ENCODE peak calls at places on chromosomes 3 and 15, in nine cellular contexts. One of them, this sample, is unnamed.

GRCh38 chr3:99645277-99646106 is 7.1 kb downstream of the COL8A1 start:
- DNase-seq in T-helper 2 cell: no peak
- DNase-seq in fibroblast of lung: peak; percentile 85
- DNase-seq in fibroblast of the conjunctiva: peak; percentile 47
- DNase-seq in effector CD4-positive, alpha-beta T cell: no peak
- DNase-seq in RKO: peak; percentile 35
- DNase-seq in activated T-helper 9 cell treated with anti-CD3 and anti-CD28 coated beads, Interleukin-2, amount 50 U/mL, for 16 hours: no peak
- DNase-seq in SW 1271: no peak
- DNase-seq in COR-L47: peak; percentile 9
- DNase-seq in this sample: no peak

GRCh38 chr3:126245811-126246727 is 65.7 kb upstream of the ALDH1L1 start:
- DNase-seq in T-helper 2 cell: no peak
- DNase-seq in fibroblast of lung: peak; percentile 80
- DNase-seq in fibroblast of the conjunctiva: peak; percentile 53
- DNase-seq in effector CD4-positive, alpha-beta T cell: no peak
- DNase-seq in RKO: no peak
- DNase-seq in activated T-helper 9 cell treated with anti-CD3 and anti-CD28 coated beads, Interleukin-2, amount 50 U/mL, for 16 hours: no peak
- DNase-seq in SW 1271: no peak
- DNase-seq in COR-L47: peak; percentile 43
- DNase-seq in this sample: no peak

GRCh38 chr3:189410522-189410921 is 220.7 kb upstream of the TP63 start:
- DNase-seq in T-helper 2 cell: no peak
- DNase-seq in fibroblast of lung: no peak
- DNase-seq in fibroblast of the conjunctiva: no peak
- DNase-seq in effector CD4-positive, alpha-beta T cell: no peak
- DNase-seq in RKO: no peak
- DNase-seq in activated T-helper 9 cell treated with anti-CD3 and anti-CD28 coated beads, Interleukin-2, amount 50 U/mL, for 16 hours: no peak
- DNase-seq in SW 1271: no peak
- DNase-seq in COR-L47: no peak
- DNase-seq in this sample: no peak

GRCh38 chr15:66931768-66932633 is 133.4 kb upstream of the SMAD3 start:
- DNase-seq in T-helper 2 cell: no peak
- DNase-seq in fibroblast of lung: peak; percentile 34
- DNase-seq in fibroblast of the conjunctiva: peak; percentile 33
- DNase-seq in effector CD4-positive, alpha-beta T cell: no peak
- DNase-seq in RKO: no peak
- DNase-seq in activated T-helper 9 cell treated with anti-CD3 and anti-CD28 coated beads, Interleukin-2, amount 50 U/mL, for 16 hours: no peak
- DNase-seq in SW 1271: no peak
- DNase-seq in COR-L47: no peak
- DNase-seq in this sample: no peak

GRCh38 chr3:192747746-192748145 is 20.4 kb upstream of the FGF12 start:
- DNase-seq in T-helper 2 cell: no peak
- DNase-seq in fibroblast of lung: no peak
- DNase-seq in fibroblast of the conjunctiva: no peak
- DNase-seq in effector CD4-positive, alpha-beta T cell: no peak
- DNase-seq in RKO: no peak
- DNase-seq in activated T-helper 9 cell treated with anti-CD3 and anti-CD28 coated beads, Interleukin-2, amount 50 U/mL, for 16 hours: no peak
- DNase-seq in SW 1271: no peak
- DNase-seq in COR-L47: no peak
- DNase-seq in this sample: no peak

GRCh38 chr3:170002231-170002630 is 35.6 kb upstream of the GPR160 start:
- DNase-seq in T-helper 2 cell: no peak
- DNase-seq in fibroblast of lung: no peak
- DNase-seq in fibroblast of the conjunctiva: no peak
- DNase-seq in effector CD4-positive, alpha-beta T cell: no peak
- DNase-seq in RKO: no peak
- DNase-seq in activated T-helper 9 cell treated with anti-CD3 and anti-CD28 coated beads, Interleukin-2, amount 50 U/mL, for 16 hours: no peak
- DNase-seq in SW 1271: no peak
- DNase-seq in COR-L47: no peak
- DNase-seq in this sample: no peak

GRCh38 chr3:194434503-194434902 is 35.4 kb upstream of the GP5 start:
- DNase-seq in T-helper 2 cell: no peak
- DNase-seq in fibroblast of lung: no peak
- DNase-seq in fibroblast of the conjunctiva: no peak
- DNase-seq in effector CD4-positive, alpha-beta T cell: no peak
- DNase-seq in RKO: no peak
- DNase-seq in activated T-helper 9 cell treated with anti-CD3 and anti-CD28 coated beads, Interleukin-2, amount 50 U/mL, for 16 hours: no peak
- DNase-seq in SW 1271: no peak
- DNase-seq in COR-L47: no peak
- DNase-seq in this sample: no peak

GRCh38 chr15:49379996-49380395 is 43.0 kb upstream of the FGF7 start:
- DNase-seq in T-helper 2 cell: no peak
- DNase-seq in fibroblast of lung: no peak
- DNase-seq in fibroblast of the conjunctiva: no peak
- DNase-seq in effector CD4-positive, alpha-beta T cell: no peak
- DNase-seq in RKO: no peak
- DNase-seq in activated T-helper 9 cell treated with anti-CD3 and anti-CD28 coated beads, Interleukin-2, amount 50 U/mL, for 16 hours: no peak
- DNase-seq in SW 1271: no peak
- DNase-seq in COR-L47: no peak
- DNase-seq in this sample: no peak

GRCh38 chr3:176741648-176742047 is 455.6 kb downstream of the TBL1XR1 start:
- DNase-seq in T-helper 2 cell: no peak
- DNase-seq in fibroblast of lung: peak; percentile 2
- DNase-seq in fibroblast of the conjunctiva: no peak
- DNase-seq in effector CD4-positive, alpha-beta T cell: no peak
- DNase-seq in RKO: no peak
- DNase-seq in activated T-helper 9 cell treated with anti-CD3 and anti-CD28 coated beads, Interleukin-2, amount 50 U/mL, for 16 hours: no peak
- DNase-seq in SW 1271: no peak
- DNase-seq in COR-L47: no peak
- DNase-seq in this sample: no peak

GRCh38 chr15:79948095-79948695 is 22.8 kb downstream of the BCL2A1 start:
- DNase-seq in T-helper 2 cell: no peak
- DNase-seq in fibroblast of lung: no peak
- DNase-seq in fibroblast of the conjunctiva: no peak
- DNase-seq in effector CD4-positive, alpha-beta T cell: no peak
- DNase-seq in RKO: no peak
- DNase-seq in activated T-helper 9 cell treated with anti-CD3 and anti-CD28 coated beads, Interleukin-2, amount 50 U/mL, for 16 hours: no peak
- DNase-seq in SW 1271: no peak
- DNase-seq in COR-L47: no peak
- DNase-seq in this sample: no peak

GRCh38 chr3:53161820-53162671 is 1.0 kb downstream of the PRKCD start:
- DNase-seq in T-helper 2 cell: peak; percentile 17
- DNase-seq in fibroblast of lung: no peak
- DNase-seq in fibroblast of the conjunctiva: no peak
- DNase-seq in effector CD4-positive, alpha-beta T cell: peak; percentile 28
- DNase-seq in RKO: peak; percentile 57
- DNase-seq in activated T-helper 9 cell treated with anti-CD3 and anti-CD28 coated beads, Interleukin-2, amount 50 U/mL, for 16 hours: peak; percentile 34
- DNase-seq in SW 1271: no peak
- DNase-seq in COR-L47: no peak
- DNase-seq in this sample: peak; percentile 25

GRCh38 chr3:115760722-115761121 is 137.4 kb downstream of the GAP43 start:
- DNase-seq in T-helper 2 cell: no peak
- DNase-seq in fibroblast of lung: no peak
- DNase-seq in fibroblast of the conjunctiva: no peak
- DNase-seq in effector CD4-positive, alpha-beta T cell: no peak
- DNase-seq in RKO: no peak
- DNase-seq in activated T-helper 9 cell treated with anti-CD3 and anti-CD28 coated beads, Interleukin-2, amount 50 U/mL, for 16 hours: no peak
- DNase-seq in SW 1271: no peak
- DNase-seq in COR-L47: no peak
- DNase-seq in this sample: no peak

GRCh38 chr3:124976378-124976777 is 41.8 kb upstream of the MUC13 start:
- DNase-seq in T-helper 2 cell: no peak
- DNase-seq in fibroblast of lung: no peak
- DNase-seq in fibroblast of the conjunctiva: no peak
- DNase-seq in effector CD4-positive, alpha-beta T cell: no peak
- DNase-seq in RKO: no peak
- DNase-seq in activated T-helper 9 cell treated with anti-CD3 and anti-CD28 coated beads, Interleukin-2, amount 50 U/mL, for 16 hours: no peak
- DNase-seq in SW 1271: no peak
- DNase-seq in COR-L47: no peak
- DNase-seq in this sample: no peak

GRCh38 chr3:78988324-78988723 is 779.5 kb downstream of the ROBO1 start:
- DNase-seq in T-helper 2 cell: no peak
- DNase-seq in fibroblast of lung: peak; percentile 51
- DNase-seq in fibroblast of the conjunctiva: no peak
- DNase-seq in effector CD4-positive, alpha-beta T cell: no peak
- DNase-seq in RKO: peak; percentile 40
- DNase-seq in activated T-helper 9 cell treated with anti-CD3 and anti-CD28 coated beads, Interleukin-2, amount 50 U/mL, for 16 hours: no peak
- DNase-seq in SW 1271: no peak
- DNase-seq in COR-L47: no peak
- DNase-seq in this sample: no peak

GRCh38 chr3:108091498-108092259 is 848 bp upstream of the CD47 start:
- DNase-seq in T-helper 2 cell: peak; percentile 4
- DNase-seq in fibroblast of lung: no peak
- DNase-seq in fibroblast of the conjunctiva: no peak
- DNase-seq in effector CD4-positive, alpha-beta T cell: peak; percentile 38
- DNase-seq in RKO: no peak
- DNase-seq in activated T-helper 9 cell treated with anti-CD3 and anti-CD28 coated beads, Interleukin-2, amount 50 U/mL, for 16 hours: peak; percentile 28
- DNase-seq in SW 1271: no peak
- DNase-seq in COR-L47: no peak
- DNase-seq in this sample: peak; percentile 34

GRCh38 chr3:5160926-5161858 is 26.3 kb upstream of the EDEM1 start:
- DNase-seq in T-helper 2 cell: no peak
- DNase-seq in fibroblast of lung: no peak
- DNase-seq in fibroblast of the conjunctiva: no peak
- DNase-seq in effector CD4-positive, alpha-beta T cell: no peak
- DNase-seq in RKO: no peak
- DNase-seq in activated T-helper 9 cell treated with anti-CD3 and anti-CD28 coated beads, Interleukin-2, amount 50 U/mL, for 16 hours: no peak
- DNase-seq in SW 1271: no peak
- DNase-seq in COR-L47: no peak
- DNase-seq in this sample: no peak

GRCh38 chr3:32366638-32367368 is 24.9 kb upstream of the CMTM7 start:
- DNase-seq in T-helper 2 cell: no peak
- DNase-seq in fibroblast of lung: peak; percentile 33
- DNase-seq in fibroblast of the conjunctiva: no peak
- DNase-seq in effector CD4-positive, alpha-beta T cell: no peak
- DNase-seq in RKO: no peak
- DNase-seq in activated T-helper 9 cell treated with anti-CD3 and anti-CD28 coated beads, Interleukin-2, amount 50 U/mL, for 16 hours: no peak
- DNase-seq in SW 1271: no peak
- DNase-seq in COR-L47: no peak
- DNase-seq in this sample: no peak

GRCh38 chr3:111929484-111929883 is 49.3 kb upstream of the ABHD10 start:
- DNase-seq in T-helper 2 cell: no peak
- DNase-seq in fibroblast of lung: no peak
- DNase-seq in fibroblast of the conjunctiva: no peak
- DNase-seq in effector CD4-positive, alpha-beta T cell: no peak
- DNase-seq in RKO: no peak
- DNase-seq in activated T-helper 9 cell treated with anti-CD3 and anti-CD28 coated beads, Interleukin-2, amount 50 U/mL, for 16 hours: no peak
- DNase-seq in SW 1271: no peak
- DNase-seq in COR-L47: no peak
- DNase-seq in this sample: no peak

GRCh38 chr15:101613130-101614000 is 38.8 kb downstream of the TM2D3 start:
- DNase-seq in T-helper 2 cell: no peak
- DNase-seq in fibroblast of lung: peak; percentile 31
- DNase-seq in fibroblast of the conjunctiva: peak; percentile 8
- DNase-seq in effector CD4-positive, alpha-beta T cell: no peak
- DNase-seq in RKO: no peak
- DNase-seq in activated T-helper 9 cell treated with anti-CD3 and anti-CD28 coated beads, Interleukin-2, amount 50 U/mL, for 16 hours: no peak
- DNase-seq in SW 1271: no peak
- DNase-seq in COR-L47: peak; percentile 73
- DNase-seq in this sample: no peak

This sample was measured in activated T-cell treated with anti-CD3 and anti-CD28 coated beads for 1 hour.